ENCODE peak calls at places on chromosomes 2 and 18, in eight cellular contexts. J is GM12878, W is Panc1, Z is HepG2, N is HCT116, H is GM23338, G is K562, Y is upper lobe of left lung. M is an unnamed sample.

GRCh38 chr2:196155597-196155996 is 15.8 kb downstream of the STK17B start:
- ATAC-seq in J (no peak), W (no peak), Z (no peak), N (no peak), H (no peak), G (no peak), Y (no peak), M (no peak)

GRCh38 chr18:5987217-5987616 is 91.9 kb upstream of the TMEM200C start:
- ATAC-seq in J (no peak), W (no peak), Z (no peak), N (no peak), H (no peak), G (no peak), Y (no peak), M (no peak)

GRCh38 chr18:56358608-56359007 is 279.8 kb downstream of the TXNL1 start:
- ATAC-seq in J (peak), W (no peak), Z (no peak), N (no peak), H (peak), G (no peak), Y (no peak), M (no peak)

GRCh38 chr2:58907644-58908043 is 666.5 kb upstream of the FANCL start:
- ATAC-seq in J (no peak), W (no peak), Z (no peak), N (no peak), H (no peak), G (no peak), Y (no peak), M (no peak)

GRCh38 chr18:11043694-11044093 is 105.7 kb downstream of the PIEZO2 start:
- ATAC-seq in J (no peak), W (no peak), Z (no peak), N (no peak), H (no peak), G (no peak), Y (no peak), M (no peak)

GRCh38 chr18:66119347-66119746 is 368.5 kb downstream of the CDH7 start:
- ATAC-seq in J (no peak), W (no peak), Z (no peak), N (no peak), H (no peak), G (no peak), Y (no peak), M (no peak)

GRCh38 chr2:84526562-84526961 is 10.3 kb downstream of the DNAH6 start:
- ATAC-seq in J (no peak), W (no peak), Z (no peak), N (peak), H (no peak), G (no peak), Y (no peak), M (no peak)

GRCh38 chr2:170005702-170006101 is 172.2 kb upstream of the MYO3B start:
- ATAC-seq in J (peak), W (peak), Z (peak), N (peak), H (peak), G (peak), Y (no peak), M (no peak)

GRCh38 chr2:12035029-12035720 is 288.7 kb downstream of the LPIN1 start:
- ATAC-seq in J (no peak), W (no peak), Z (no peak), N (no peak), H (no peak), G (no peak), Y (no peak), M (no peak)

GRCh38 chr2:176844461-176844860 is 368.1 kb upstream of the HNRNPA3 start:
- ATAC-seq in J (no peak), W (no peak), Z (no peak), N (no peak), H (no peak), G (no peak), Y (no peak), M (no peak)

GRCh38 chr2:101406867-101407266 is 19.6 kb upstream of the CREG2 start:
- ATAC-seq in J (no peak), W (no peak), Z (no peak), N (no peak), H (no peak), G (no peak), Y (peak), M (no peak)

GRCh38 chr2:10171006-10171800 is 48.7 kb downstream of the RRM2 start:
- ATAC-seq in J (no peak), W (peak), Z (no peak), N (no peak), H (no peak), G (no peak), Y (no peak), M (no peak)

GRCh38 chr2:119723784-119724467 is 35.8 kb upstream of the PTPN4 start:
- ATAC-seq in J (no peak), W (no peak), Z (peak), N (no peak), H (no peak), G (no peak), Y (no peak), M (no peak)

GRCh38 chr2:107132141-107132540 is 246.2 kb upstream of the ST6GAL2 start:
- ATAC-seq in J (peak), W (no peak), Z (no peak), N (no peak), H (no peak), G (no peak), Y (no peak), M (no peak)

GRCh38 chr2:45024600-45025291 is 15.5 kb upstream of the SIX2 start:
- ATAC-seq in J (no peak), W (no peak), Z (no peak), N (peak), H (no peak), G (no peak), Y (peak), M (peak)

GRCh38 chr2:75222527-75222926 is 23.2 kb upstream of the TACR1 start:
- ATAC-seq in J (no peak), W (no peak), Z (no peak), N (no peak), H (peak), G (no peak), Y (no peak), M (no peak)

GRCh38 chr2:101502095-101502494 is 27.2 kb upstream of the RFX8 start:
- ATAC-seq in J (peak), W (peak), Z (peak), N (no peak), H (no peak), G (no peak), Y (no peak), M (no peak)

GRCh38 chr2:44286884-44287638 is 11.8 kb downstream of the SLC3A1 start:
- ATAC-seq in J (no peak), W (peak), Z (no peak), N (no peak), H (no peak), G (no peak), Y (no peak), M (no peak)

GRCh38 chr2:63980794-63981193 is 38.4 kb downstream of the VPS54 start:
- ATAC-seq in J (no peak), W (no peak), Z (no peak), N (no peak), H (no peak), G (no peak), Y (no peak), M (no peak)

GRCh38 chr18:74652392-74652988 is 54.8 kb downstream of the ZNF407 start:
- ATAC-seq in J (peak), W (peak), Z (peak), N (peak), H (no peak), G (peak), Y (no peak), M (no peak)

GRCh38 chr18:13036622-13037320 is 45.6 kb downstream of the CEP192 start:
- ATAC-seq in J (no peak), W (no peak), Z (no peak), N (no peak), H (no peak), G (no peak), Y (no peak), M (no peak)

GRCh38 chr2:187500585-187501359 is 52.7 kb upstream of the CALCRL start:
- ATAC-seq in J (peak), W (peak), Z (peak), N (peak), H (peak), G (peak), Y (no peak), M (no peak)

GRCh38 chr2:190804182-190804795 is 76.3 kb upstream of the GLS start:
- ATAC-seq in J (no peak), W (no peak), Z (no peak), N (no peak), H (no peak), G (no peak), Y (peak), M (no peak)

GRCh38 chr2:217904614-217904965 is 98.2 kb downstream of the TNS1 start:
- ATAC-seq in J (no peak), W (no peak), Z (no peak), N (no peak), H (no peak), G (no peak), Y (no peak), M (no peak)

GRCh38 chr2:96214554-96214953 is 5.9 kb upstream of the STARD7 start:
- ATAC-seq in J (no peak), W (no peak), Z (no peak), N (no peak), H (no peak), G (no peak), Y (no peak), M (no peak)

GRCh38 chr2:37581433-37581832 is 90.0 kb downstream of the CDC42EP3 start:
- ATAC-seq in J (no peak), W (no peak), Z (no peak), N (no peak), H (no peak), G (no peak), Y (no peak), M (no peak)

GRCh38 chr18:76750886-76751537 is 71.3 kb upstream of the ZNF236 start:
- ATAC-seq in J (no peak), W (no peak), Z (peak), N (no peak), H (no peak), G (no peak), Y (no peak), M (no peak)

GRCh38 chr18:34998677-34999076 is 42.5 kb upstream of the MAPRE2 start:
- ATAC-seq in J (no peak), W (no peak), Z (no peak), N (no peak), H (no peak), G (no peak), Y (no peak), M (no peak)

GRCh38 chr18:51069885-51070284 is 39.9 kb downstream of the SMAD4 start:
- ATAC-seq in J (no peak), W (no peak), Z (no peak), N (no peak), H (no peak), G (no peak), Y (no peak), M (no peak)

GRCh38 chr18:11783716-11784331 is 67.4 kb upstream of the CHMP1B start:
- ATAC-seq in J (no peak), W (no peak), Z (no peak), N (no peak), H (no peak), G (peak), Y (peak), M (no peak)

GRCh38 chr2:131030478-131030971 is 62.7 kb downstream of the FAM168B start:
- ATAC-seq in J (no peak), W (no peak), Z (peak), N (no peak), H (no peak), G (peak), Y (no peak), M (no peak)

GRCh38 chr2:23350792-23351355 is 34.1 kb upstream of the KLHL29 start:
- ATAC-seq in J (no peak), W (no peak), Z (no peak), N (no peak), H (no peak), G (no peak), Y (peak), M (no peak)

GRCh38 chr2:177195194-177195593 is 17.4 kb upstream of the HNRNPA3 start:
- ATAC-seq in J (peak), W (no peak), Z (peak), N (peak), H (peak), G (peak), Y (no peak), M (no peak)

GRCh38 chr2:200442471-200442870 is 67.4 kb downstream of the KCTD18 start:
- ATAC-seq in J (no peak), W (no peak), Z (no peak), N (no peak), H (no peak), G (no peak), Y (no peak), M (peak)

GRCh38 chr2:20577495-20578235 is 73.2 kb downstream of the HS1BP3 start:
- ATAC-seq in J (no peak), W (peak), Z (no peak), N (no peak), H (no peak), G (no peak), Y (no peak), M (no peak)

GRCh38 chr2:45885111-45885685 is 233.7 kb downstream of the PRKCE start:
- ATAC-seq in J (no peak), W (no peak), Z (no peak), N (no peak), H (no peak), G (no peak), Y (peak), M (peak)

GRCh38 chr2:120398051-120398960 is 52.4 kb downstream of the INHBB start:
- ATAC-seq in J (no peak), W (peak), Z (peak), N (no peak), H (no peak), G (no peak), Y (no peak), M (no peak)

GRCh38 chr2:230778350-230779140 is 65.9 kb downstream of the CAB39 start:
- ATAC-seq in J (peak), W (no peak), Z (no peak), N (no peak), H (no peak), G (no peak), Y (no peak), M (no peak)

GRCh38 chr2:230779607-230780006 is 67.0 kb downstream of the CAB39 start:
- ATAC-seq in J (no peak), W (no peak), Z (no peak), N (no peak), H (no peak), G (no peak), Y (no peak), M (no peak)

GRCh38 chr2:230779141-230779523 is 66.5 kb downstream of the CAB39 start:
- ATAC-seq in J (peak), W (no peak), Z (no peak), N (no peak), H (no peak), G (no peak), Y (no peak), M (no peak)

GRCh38 chr2:230775737-230776136 is 63.1 kb downstream of the CAB39 start:
- ATAC-seq in J (no peak), W (no peak), Z (no peak), N (no peak), H (no peak), G (no peak), Y (no peak), M (no peak)

DNA sequence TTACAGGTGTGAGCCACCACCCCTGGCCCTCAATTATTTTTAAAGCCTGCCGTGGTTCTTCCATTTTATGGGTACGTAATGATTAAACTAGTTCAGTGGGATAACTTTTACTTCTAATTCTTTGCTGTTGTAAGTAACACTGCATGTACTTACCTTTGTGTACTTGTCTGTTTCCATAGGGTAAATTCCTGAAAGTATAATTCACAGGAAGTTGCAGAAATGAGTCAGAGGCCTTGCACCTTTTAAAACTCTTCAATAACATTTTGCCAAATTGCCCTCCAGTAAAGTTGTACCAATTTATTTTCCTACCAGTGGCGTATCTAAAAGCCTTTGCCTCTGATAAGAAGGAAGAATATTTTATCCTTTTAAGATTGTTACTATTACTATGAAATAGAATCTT is 65.0 kb downstream of the CAB39 start:
- ATAC-seq in J (no peak), W (peak), Z (no peak), N (no peak), H (no peak), G (no peak), Y (no peak), M (no peak)
- TF ChIP-seq POLR2AphosphoS5 in J (no peak), W (no peak), Z (no peak), N (no peak), H (no peak), G (no peak), Y (no peak), M (no peak)

GRCh38 chr2:16621348-16621747 is 44.3 kb downstream of the CYRIA start:
- ATAC-seq in J (no peak), W (no peak), Z (no peak), N (no peak), H (no peak), G (no peak), Y (no peak), M (no peak)

GRCh38 chr2:16623564-16624418 is 41.8 kb downstream of the CYRIA start:
- ATAC-seq in J (no peak), W (no peak), Z (no peak), N (no peak), H (no peak), G (no peak), Y (no peak), M (no peak)

GRCh38 chr2:16624419-16624745 is 41.3 kb downstream of the CYRIA start:
- ATAC-seq in J (no peak), W (no peak), Z (no peak), N (no peak), H (no peak), G (no peak), Y (no peak), M (no peak)

GRCh38 chr2:16622399-16622968 is 43.1 kb downstream of the CYRIA start:
- ATAC-seq in J (no peak), W (no peak), Z (no peak), N (no peak), H (no peak), G (no peak), Y (peak), M (no peak)

DNA sequence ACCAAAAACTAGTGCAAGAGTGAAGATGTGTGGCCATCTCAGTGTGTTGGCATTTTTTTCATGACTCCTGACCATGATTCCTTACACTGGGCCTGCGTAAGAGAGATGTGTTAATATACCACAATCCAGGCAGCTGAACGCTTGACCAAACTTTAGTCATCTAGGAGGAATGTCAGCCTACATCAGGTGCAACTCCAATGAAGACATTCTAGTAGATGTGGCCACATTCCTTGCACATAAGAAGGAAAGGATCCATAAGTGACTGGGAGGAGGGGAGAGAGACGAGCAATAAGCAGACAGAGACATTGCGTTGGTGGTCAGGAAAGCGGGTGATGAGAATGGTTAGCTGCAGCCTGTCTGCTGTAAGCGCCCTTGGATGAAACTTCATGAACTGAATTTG is 42.6 kb downstream of the CYRIA start:
- ATAC-seq in J (no peak), W (no peak), Z (no peak), N (no peak), H (no peak), G (no peak), Y (no peak), M (no peak)
- H3K4me3 ChIP-seq in J (no peak), W (no peak), Z (no peak), N (no peak), H (no peak), G (no peak), Y (no peak), M (no peak)

GRCh38 chr2:109631741-109632140 is 17.6 kb downstream of the SOWAHC start:
- ATAC-seq in J (no peak), W (no peak), Z (no peak), N (no peak), H (no peak), G (no peak), Y (no peak), M (no peak)
- TF ChIP-seq POLR2AphosphoS5 in J (no peak), W (no peak), Z (no peak), N (no peak), H (no peak), G (no peak), Y (no peak), M (no peak)

DNA sequence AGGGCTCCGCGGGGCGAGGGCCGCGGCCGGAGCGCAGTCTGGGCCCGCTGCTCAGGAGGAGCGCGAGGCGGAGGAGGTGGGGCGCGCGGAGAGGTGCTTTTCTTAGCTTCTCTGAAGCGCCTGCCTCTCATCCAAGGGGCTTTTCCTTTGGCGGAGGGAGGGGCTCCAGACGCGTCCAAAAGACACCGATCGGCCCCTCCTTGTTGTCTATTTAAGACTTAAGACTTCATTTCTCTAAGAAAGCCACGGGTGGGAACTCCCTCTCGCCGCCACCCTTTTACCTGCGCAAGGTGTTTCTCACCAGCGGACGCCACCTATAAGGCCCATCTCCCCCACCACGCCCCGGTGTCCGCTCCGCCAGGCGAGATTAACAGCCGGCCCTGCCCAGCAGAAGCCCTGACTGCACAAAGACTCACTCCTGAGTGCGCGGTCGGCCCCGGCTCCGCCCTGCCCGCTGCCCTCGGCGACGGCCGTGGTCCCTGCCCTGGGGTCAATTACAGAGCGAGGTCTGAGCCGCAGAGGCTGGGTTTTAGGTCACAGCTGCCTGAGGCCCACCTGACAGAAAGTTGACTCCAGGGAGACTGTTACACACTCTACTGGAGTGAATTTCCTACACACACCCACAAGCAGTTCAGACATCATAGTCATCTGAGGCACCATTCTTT is at the start of gene DSC2:
- ATAC-seq in J (no peak), W (peak), Z (peak), N (peak), H (peak), G (peak), Y (peak), M (no peak)
- H3K4me3 ChIP-seq in J (peak), W (peak), Z (peak), N (peak), H (peak), G (peak), Y (peak), M (peak)

GRCh38 chr2:128232965-128233789 is 85.5 kb downstream of the HS6ST1 start:
- ATAC-seq in J (peak), W (peak), Z (peak), N (peak), H (peak), G (peak), Y (peak), M (peak)
- TF ChIP-seq POLR2AphosphoS5 in J (no peak), W (no peak), Z (peak), N (no peak), H (no peak), G (no peak), Y (no peak), M (no peak)

GRCh38 chr2:47250576-47251403 is 95.7 kb upstream of the STPG4 start:
- ATAC-seq in J (no peak), W (peak), Z (peak), N (peak), H (no peak), G (peak), Y (peak), M (no peak)
- H3K4me3 ChIP-seq in J (no peak), W (no peak), Z (no peak), N (no peak), H (no peak), G (no peak), Y (no peak), M (no peak)

DNA sequence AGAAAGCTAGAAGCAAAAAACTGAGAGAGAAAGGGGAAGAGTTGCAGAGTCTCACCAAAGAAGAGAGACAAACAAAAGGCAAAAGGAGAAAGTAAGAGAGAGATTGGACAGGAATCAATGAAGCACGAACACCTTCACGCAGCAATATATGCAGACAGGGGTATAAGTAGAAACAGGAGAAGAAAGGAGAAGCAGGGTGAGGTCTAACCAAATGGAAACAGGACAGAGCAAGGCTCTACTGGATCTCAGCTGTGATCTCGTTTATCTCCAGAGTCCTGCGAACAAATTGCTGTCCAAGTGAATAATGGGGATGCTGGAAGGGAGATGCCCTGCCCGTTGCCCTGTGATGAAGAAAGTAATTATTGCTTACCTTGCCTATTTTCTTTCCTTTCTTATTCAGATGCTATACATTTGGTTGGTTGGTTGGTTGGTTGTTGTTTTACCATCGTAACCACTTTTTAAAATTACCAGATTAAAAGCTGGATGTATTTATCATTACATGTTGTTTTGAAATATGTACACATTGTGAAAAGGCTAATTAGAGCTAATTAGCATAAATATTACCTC is 34.0 kb downstream of the SP100 start:
- ATAC-seq in J (no peak), W (no peak), Z (no peak), N (no peak), H (no peak), G (no peak), Y (no peak), M (no peak)
- TF ChIP-seq POLR2AphosphoS5 in J (peak), W (no peak), Z (no peak), N (no peak), H (no peak), G (no peak), Y (no peak), M (no peak)